ENCODE peak calls at places on chromosomes 2 and 18, in eight cellular contexts. I, H, Q, G, S, J, N and E are unnamed samples.

GRCh38 chr2:148244593-148245292 is 223.9 kb downstream of the MBD5 start:
- DNase-seq in I (peak; percentile 73), H (no peak), Q (no peak), G (no peak), S (no peak), J (no peak), N (no peak), E (peak; percentile 22)

GRCh38 chr2:151337643-151338042 is 19.7 kb upstream of the TNFAIP6 start:
- DNase-seq in I (peak; percentile 78), H (no peak), Q (no peak), G (no peak), S (no peak), J (no peak), N (no peak), E (no peak)

GRCh38 chr2:173574713-173575112 is 220.0 kb downstream of the CDCA7 start:
- DNase-seq in I (peak; percentile 57), H (no peak), Q (no peak), G (no peak), S (no peak), J (no peak), N (no peak), E (peak; percentile 18)

GRCh38 chr18:68448736-68449135 is 266.2 kb downstream of the TMX3 start:
- DNase-seq in I (peak; percentile 83), H (no peak), Q (no peak), G (no peak), S (peak; percentile 40), J (no peak), N (no peak), E (no peak)

GRCh38 chr2:181554511-181554910 is 97.3 kb downstream of the ITGA4 start:
- DNase-seq in I (no peak), H (no peak), Q (no peak), G (no peak), S (no peak), J (no peak), N (no peak), E (no peak)

GRCh38 chr2:150880986-150881385 is 380.7 kb downstream of the RBM43 start:
- DNase-seq in I (no peak), H (no peak), Q (no peak), G (no peak), S (no peak), J (no peak), N (no peak), E (peak; percentile 40)

GRCh38 chr2:161992526-161992925 is 81.5 kb downstream of the DPP4 start:
- DNase-seq in I (no peak), H (no peak), Q (no peak), G (peak; percentile 62), S (no peak), J (no peak), N (no peak), E (no peak)

GRCh38 chr2:28310107-28310506 is 82.6 kb upstream of the FOSL2 start:
- DNase-seq in I (no peak), H (no peak), Q (peak; percentile 29), G (no peak), S (no peak), J (no peak), N (no peak), E (no peak)

GRCh38 chr2:16006537-16007166 is 66.3 kb downstream of the MYCN start:
- DNase-seq in I (no peak), H (no peak), Q (no peak), G (no peak), S (no peak), J (no peak), N (no peak), E (no peak)

GRCh38 chr2:46824611-46825010 is 91.0 kb downstream of the MCFD2 start:
- DNase-seq in I (no peak), H (no peak), Q (no peak), G (no peak), S (no peak), J (no peak), N (no peak), E (no peak)

GRCh38 chr2:55161295-55162210 is 70.5 kb downstream of the CLHC1 start:
- DNase-seq in I (no peak), H (peak; percentile 35), Q (no peak), G (no peak), S (no peak), J (no peak), N (no peak), E (no peak)

GRCh38 chr18:23384778-23385736 is 68.0 kb upstream of the RIOK3 start:
- DNase-seq in I (no peak), H (no peak), Q (no peak), G (no peak), S (no peak), J (no peak), N (no peak), E (no peak)

GRCh38 chr2:182248362-182248761 is 178.5 kb downstream of the PDE1A start:
- DNase-seq in I (peak; percentile 14), H (no peak), Q (no peak), G (no peak), S (no peak), J (no peak), N (peak; percentile 69), E (no peak)

GRCh38 chr2:166419616-166419934 is 43.8 kb upstream of the SCN9A start:
- DNase-seq in I (peak; percentile 71), H (no peak), Q (no peak), G (no peak), S (peak; percentile 57), J (no peak), N (no peak), E (peak; percentile 11)

GRCh38 chr2:176553685-176554106 is 284.5 kb downstream of the MTX2 start:
- DNase-seq in I (peak; percentile 72), H (peak; percentile 26), Q (no peak), G (peak; percentile 48), S (no peak), J (no peak), N (peak; percentile 73), E (no peak)